ENCODE peak calls at places on chromosomes 12 and 14, in ten cellular contexts. K, L, I, F, Q, T, R, H, A and X are unnamed samples.

GRCh38 chr12:124456652-124457152 is 110.7 kb downstream of the NCOR2 start:
- DNase-seq in K (no peak), L (no peak), I (no peak), F (no peak), Q (peak; percentile 74), T (peak; percentile 29), R (peak; percentile 90), H (no peak), A (no peak), X (peak; percentile 19)

GRCh38 chr12:68098939-68099338 is 60.6 kb downstream of the IFNG start:
- DNase-seq in K (no peak), L (no peak), I (no peak), F (no peak), Q (no peak), T (no peak), R (no peak), H (no peak), A (no peak), X (no peak)

GRCh38 chr12:111154180-111154579 is 214.7 kb downstream of the PHETA1 start:
- DNase-seq in K (peak; percentile 21), L (no peak), I (no peak), F (peak; percentile 48), Q (no peak), T (no peak), R (no peak), H (no peak), A (peak; percentile 71), X (no peak)

GRCh38 chr12:65306603-65307501 is 28.4 kb downstream of the MSRB3 start:
- DNase-seq in K (peak; percentile 69), L (no peak), I (peak; percentile 29), F (peak; percentile 31), Q (no peak), T (no peak), R (peak; percentile 74), H (peak; percentile 91), A (peak; percentile 70), X (no peak)

GRCh38 chr12:131869871-131870418 is 24.5 kb upstream of the ULK1 start:
- DNase-seq in K (peak; percentile 83), L (no peak), I (no peak), F (no peak), Q (no peak), T (no peak), R (no peak), H (no peak), A (no peak), X (no peak)

GRCh38 chr12:111454716-111455447 is 49.2 kb downstream of the SH2B3 start:
- DNase-seq in K (no peak), L (no peak), I (peak; percentile 10), F (no peak), Q (no peak), T (no peak), R (no peak), H (no peak), A (peak; percentile 42), X (no peak)

GRCh38 chr12:92729773-92730305 is 27.1 kb downstream of the PLEKHG7 start:
- DNase-seq in K (no peak), L (no peak), I (no peak), F (no peak), Q (no peak), T (no peak), R (no peak), H (no peak), A (no peak), X (no peak)

GRCh38 chr14:64755661-64756265 is 51.5 kb downstream of the PLEKHG3 start:
- DNase-seq in K (peak; percentile 51), L (no peak), I (no peak), F (no peak), Q (no peak), T (no peak), R (no peak), H (no peak), A (no peak), X (peak; percentile 58)

GRCh38 chr14:91284146-91284790 is 39.8 kb upstream of the GPR68 start:
- DNase-seq in K (peak; percentile 94), L (no peak), I (no peak), F (no peak), Q (no peak), T (no peak), R (no peak), H (no peak), A (no peak), X (no peak)

GRCh38 chr14:24315807-24316596 is 4.7 kb downstream of the LTB4R start:
- DNase-seq in K (peak; percentile 36), L (no peak), I (no peak), F (no peak), Q (peak; percentile 55), T (no peak), R (peak; percentile 80), H (no peak), A (peak; percentile 86), X (no peak)

GRCh38 chr12:48686615-48687334 is 4.7 kb upstream of the KANSL2 start:
- DNase-seq in K (no peak), L (no peak), I (no peak), F (no peak), Q (no peak), T (no peak), R (no peak), H (no peak), A (no peak), X (no peak)

GRCh38 chr12:56127485-56127887 is 581 bp upstream of the ESYT1 start:
- DNase-seq in K (no peak), L (no peak), I (no peak), F (no peak), Q (no peak), T (no peak), R (no peak), H (no peak), A (no peak), X (no peak)

GRCh38 chr12:56128669-56129209 is 672 bp downstream of the ESYT1 start:
- DNase-seq in K (peak; percentile 66), L (no peak), I (no peak), F (no peak), Q (no peak), T (peak; percentile 49), R (no peak), H (no peak), A (no peak), X (no peak)

GRCh38 chr12:56127888-56128668 is at the start of gene ESYT1:
- DNase-seq in K (peak; percentile 100), L (peak; percentile 100), I (peak; percentile 98), F (peak; percentile 100), Q (peak; percentile 99), T (peak; percentile 99), R (peak; percentile 95), H (peak; percentile 100), A (peak; percentile 100), X (peak; percentile 95)

GRCh38 chr12:56129210-56129691 is 1.2 kb downstream of the ESYT1 start:
- DNase-seq in K (peak; percentile 79), L (peak; percentile 68), I (peak; percentile 54), F (peak; percentile 81), Q (peak; percentile 81), T (peak; percentile 78), R (peak; percentile 93), H (no peak), A (peak; percentile 87), X (peak; percentile 77)

GRCh38 chr12:56126732-56127239 is 1.3 kb upstream of the ESYT1 start:
- DNase-seq in K (no peak), L (no peak), I (no peak), F (no peak), Q (no peak), T (no peak), R (no peak), H (no peak), A (no peak), X (no peak)
- H3K9me3 ChIP-seq in K (no peaks in the 10 kb centered on the region), L (no peaks in the 10 kb centered on the region), I (no peaks in the 10 kb centered on the region), F (no peaks in the 10 kb centered on the region), Q (no peaks in the 10 kb centered on the region), T (no peaks in the 10 kb centered on the region), R (no peaks in the 10 kb centered on the region), H (no peaks in the 10 kb centered on the region), A (peaks cover 9% of the 10 kb centered on the region), X (no peaks in the 10 kb centered on the region)

GRCh38 chr12:32273063-32273521 is 126.3 kb upstream of the FGD4 start:
- DNase-seq in K (peak; percentile 10), L (no peak), I (no peak), F (no peak), Q (no peak), T (peak; percentile 32), R (no peak), H (no peak), A (no peak), X (no peak)

GRCh38 chr12:32274665-32275064 is 124.7 kb upstream of the FGD4 start:
- DNase-seq in K (no peak), L (no peak), I (no peak), F (no peak), Q (no peak), T (no peak), R (no peak), H (no peak), A (no peak), X (no peak)

GRCh38 chr12:32281098-32281497 is 118.3 kb upstream of the FGD4 start:
- DNase-seq in K (no peak), L (no peak), I (no peak), F (no peak), Q (no peak), T (no peak), R (no peak), H (no peak), A (no peak), X (no peak)

GRCh38 chr12:32273712-32274111 is 125.6 kb upstream of the FGD4 start:
- DNase-seq in K (no peak), L (no peak), I (no peak), F (peak; percentile 78), Q (no peak), T (peak; percentile 67), R (no peak), H (no peak), A (peak; percentile 81), X (peak; percentile 28)

GRCh38 chr12:32277774-32278173 is 121.6 kb upstream of the FGD4 start:
- DNase-seq in K (no peak), L (no peak), I (no peak), F (no peak), Q (no peak), T (no peak), R (no peak), H (no peak), A (no peak), X (no peak)
- H3K27me3 ChIP-seq in K (no peaks in the 10 kb centered on the region), L (no peaks in the 10 kb centered on the region), I (no peaks in the 10 kb centered on the region), F (no peaks in the 10 kb centered on the region), Q (no peaks in the 10 kb centered on the region), T (no peaks in the 10 kb centered on the region), R (no peaks in the 10 kb centered on the region), H (no peaks in the 10 kb centered on the region), A (no peaks in the 10 kb centered on the region), X (no peaks in the 10 kb centered on the region)

DNA sequence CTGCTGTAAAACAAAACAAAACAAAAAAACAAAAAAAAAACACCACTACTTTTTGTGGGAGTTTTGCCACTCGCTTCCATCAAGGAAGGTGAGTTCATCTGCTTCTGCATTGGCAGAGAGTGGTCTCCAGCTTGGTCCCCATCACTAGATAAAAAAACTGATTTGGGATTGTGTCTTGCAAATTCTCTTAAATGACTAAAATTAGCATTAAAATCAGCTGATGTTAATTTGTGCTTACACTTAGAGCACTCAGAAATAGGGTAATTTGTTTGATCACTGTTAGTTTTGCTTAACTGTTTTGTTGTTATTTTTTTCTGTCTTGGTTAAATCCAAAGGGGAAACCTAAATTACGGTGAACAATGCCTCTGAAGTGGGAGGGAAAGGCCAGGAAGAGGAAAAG is 1048.0 kb downstream of the LRFN5 start:
- DNase-seq in K (no peak), L (no peak), I (no peak), F (no peak), Q (no peak), T (no peak), R (no peak), H (no peak), A (no peak), X (no peak)
- H3K9me3 ChIP-seq in K (no peaks in the 10 kb centered on the region), L (no peaks in the 10 kb centered on the region), I (no peaks in the 10 kb centered on the region), F (no peaks in the 10 kb centered on the region), Q (no peaks in the 10 kb centered on the region), T (no peaks in the 10 kb centered on the region), R (no peaks in the 10 kb centered on the region), H (no peaks in the 10 kb centered on the region), A (no peaks in the 10 kb centered on the region), X (no peaks in the 10 kb centered on the region)

GRCh38 chr12:213527-213932 is 427 bp downstream of the SLC6A12 start:
- DNase-seq in K (no peak), L (no peak), I (no peak), F (no peak), Q (no peak), T (no peak), R (no peak), H (no peak), A (no peak), X (no peak)
- H3K27me3 ChIP-seq in K (peaks cover 39% of the 10 kb centered on the region), L (no peaks in the 10 kb centered on the region), I (no peaks in the 10 kb centered on the region), F (peaks cover 62% of the 10 kb centered on the region), Q (no peaks in the 10 kb centered on the region), T (peaks cover 4% of the 10 kb centered on the region), R (peaks cover 3% of the 10 kb centered on the region), H (no peaks in the 10 kb centered on the region), A (peaks cover 55% of the 10 kb centered on the region), X (peaks cover 31% of the 10 kb centered on the region)